ENCODE peak calls at places on chromosomes 6 and 20, in ten cellular contexts. One of them, this sample, is unnamed.

GRCh38 chr6:36177166-36177565 is 19.4 kb upstream of the BRPF3 start:
- DNase-seq in NCI-H1048: no peak
- DNase-seq in activated CD8-positive, alpha-beta memory T cell treated with anti-CD3 and anti-CD28 coated beads for 24 hours: no peak
- DNase-seq in colonic mucosa: no peak
- DNase-seq in stimulated activated CD8-positive, alpha-beta memory T cell treated with anti-CD3 and anti-CD28 coated beads, Interleukin-15, amount 100 ng/mL, for 24 hours: no peak
- DNase-seq in NCI-H1436: no peak
- DNase-seq in amniotic stem cell: no peak
- DNase-seq in stimulated activated CD4-positive, alpha-beta T cell treated with anti-CD3 and anti-CD28 coated beads, Interleukin-15, amount 100 ng/mL, for 1 hour: no peak
- DNase-seq in AG08396: no peak
- DNase-seq in HTR-8/SVneo: no peak
- DNase-seq in this sample: no peak

GRCh38 chr6:1479601-1480236 is 90.3 kb downstream of the FOXF2 start:
- DNase-seq in NCI-H1048: no peak
- DNase-seq in activated CD8-positive, alpha-beta memory T cell treated with anti-CD3 and anti-CD28 coated beads for 24 hours: no peak
- DNase-seq in colonic mucosa: no peak
- DNase-seq in stimulated activated CD8-positive, alpha-beta memory T cell treated with anti-CD3 and anti-CD28 coated beads, Interleukin-15, amount 100 ng/mL, for 24 hours: no peak
- DNase-seq in NCI-H1436: no peak
- DNase-seq in amniotic stem cell: no peak
- DNase-seq in stimulated activated CD4-positive, alpha-beta T cell treated with anti-CD3 and anti-CD28 coated beads, Interleukin-15, amount 100 ng/mL, for 1 hour: no peak
- DNase-seq in AG08396: no peak
- DNase-seq in HTR-8/SVneo: no peak
- DNase-seq in this sample: no peak

GRCh38 chr6:157990321-157991066 is 8.8 kb downstream of the SYNJ2 start:
- DNase-seq in NCI-H1048: no peak
- DNase-seq in activated CD8-positive, alpha-beta memory T cell treated with anti-CD3 and anti-CD28 coated beads for 24 hours: no peak
- DNase-seq in colonic mucosa: no peak
- DNase-seq in stimulated activated CD8-positive, alpha-beta memory T cell treated with anti-CD3 and anti-CD28 coated beads, Interleukin-15, amount 100 ng/mL, for 24 hours: no peak
- DNase-seq in NCI-H1436: no peak
- DNase-seq in amniotic stem cell: no peak
- DNase-seq in stimulated activated CD4-positive, alpha-beta T cell treated with anti-CD3 and anti-CD28 coated beads, Interleukin-15, amount 100 ng/mL, for 1 hour: no peak
- DNase-seq in AG08396: no peak
- DNase-seq in HTR-8/SVneo: no peak
- DNase-seq in this sample: no peak

GRCh38 chr6:139940741-139941712 is 566.6 kb upstream of the CITED2 start:
- DNase-seq in NCI-H1048: no peak
- DNase-seq in activated CD8-positive, alpha-beta memory T cell treated with anti-CD3 and anti-CD28 coated beads for 24 hours: no peak
- DNase-seq in colonic mucosa: no peak
- DNase-seq in stimulated activated CD8-positive, alpha-beta memory T cell treated with anti-CD3 and anti-CD28 coated beads, Interleukin-15, amount 100 ng/mL, for 24 hours: no peak
- DNase-seq in NCI-H1436: no peak
- DNase-seq in amniotic stem cell: no peak
- DNase-seq in stimulated activated CD4-positive, alpha-beta T cell treated with anti-CD3 and anti-CD28 coated beads, Interleukin-15, amount 100 ng/mL, for 1 hour: no peak
- DNase-seq in AG08396: no peak
- DNase-seq in HTR-8/SVneo: no peak
- DNase-seq in this sample: peak; percentile 43

GRCh38 chr6:36154286-36154685 is 24.0 kb downstream of the MAPK13 start:
- DNase-seq in NCI-H1048: no peak
- DNase-seq in activated CD8-positive, alpha-beta memory T cell treated with anti-CD3 and anti-CD28 coated beads for 24 hours: no peak
- DNase-seq in colonic mucosa: no peak
- DNase-seq in stimulated activated CD8-positive, alpha-beta memory T cell treated with anti-CD3 and anti-CD28 coated beads, Interleukin-15, amount 100 ng/mL, for 24 hours: no peak
- DNase-seq in NCI-H1436: no peak
- DNase-seq in amniotic stem cell: no peak
- DNase-seq in stimulated activated CD4-positive, alpha-beta T cell treated with anti-CD3 and anti-CD28 coated beads, Interleukin-15, amount 100 ng/mL, for 1 hour: no peak
- DNase-seq in AG08396: no peak
- DNase-seq in HTR-8/SVneo: no peak
- DNase-seq in this sample: no peak

GRCh38 chr6:30820196-30820595 is 64.1 kb upstream of the DDR1 start:
- DNase-seq in NCI-H1048: no peak
- DNase-seq in activated CD8-positive, alpha-beta memory T cell treated with anti-CD3 and anti-CD28 coated beads for 24 hours: peak; percentile 62
- DNase-seq in colonic mucosa: peak; percentile 79
- DNase-seq in stimulated activated CD8-positive, alpha-beta memory T cell treated with anti-CD3 and anti-CD28 coated beads, Interleukin-15, amount 100 ng/mL, for 24 hours: no peak
- DNase-seq in NCI-H1436: no peak
- DNase-seq in amniotic stem cell: peak; percentile 73
- DNase-seq in stimulated activated CD4-positive, alpha-beta T cell treated with anti-CD3 and anti-CD28 coated beads, Interleukin-15, amount 100 ng/mL, for 1 hour: no peak
- DNase-seq in AG08396: peak; percentile 65
- DNase-seq in HTR-8/SVneo: peak; percentile 63
- DNase-seq in this sample: no peak

GRCh38 chr6:13929196-13929595 is 4.4 kb downstream of the RNF182 start:
- DNase-seq in NCI-H1048: no peak
- DNase-seq in activated CD8-positive, alpha-beta memory T cell treated with anti-CD3 and anti-CD28 coated beads for 24 hours: no peak
- DNase-seq in colonic mucosa: no peak
- DNase-seq in stimulated activated CD8-positive, alpha-beta memory T cell treated with anti-CD3 and anti-CD28 coated beads, Interleukin-15, amount 100 ng/mL, for 24 hours: no peak
- DNase-seq in NCI-H1436: no peak
- DNase-seq in amniotic stem cell: no peak
- DNase-seq in stimulated activated CD4-positive, alpha-beta T cell treated with anti-CD3 and anti-CD28 coated beads, Interleukin-15, amount 100 ng/mL, for 1 hour: no peak
- DNase-seq in AG08396: no peak
- DNase-seq in HTR-8/SVneo: no peak
- DNase-seq in this sample: no peak

GRCh38 chr6:149563203-149563927 is 2.8 kb upstream of the GINM1 start:
- DNase-seq in NCI-H1048: no peak
- DNase-seq in activated CD8-positive, alpha-beta memory T cell treated with anti-CD3 and anti-CD28 coated beads for 24 hours: no peak
- DNase-seq in colonic mucosa: no peak
- DNase-seq in stimulated activated CD8-positive, alpha-beta memory T cell treated with anti-CD3 and anti-CD28 coated beads, Interleukin-15, amount 100 ng/mL, for 24 hours: no peak
- DNase-seq in NCI-H1436: no peak
- DNase-seq in amniotic stem cell: peak; percentile 52
- DNase-seq in stimulated activated CD4-positive, alpha-beta T cell treated with anti-CD3 and anti-CD28 coated beads, Interleukin-15, amount 100 ng/mL, for 1 hour: no peak
- DNase-seq in AG08396: peak; percentile 63
- DNase-seq in HTR-8/SVneo: peak; percentile 67
- DNase-seq in this sample: no peak

GRCh38 chr6:138692058-138692977 is 81.3 kb upstream of the CCDC28A start:
- DNase-seq in NCI-H1048: peak; percentile 51
- DNase-seq in activated CD8-positive, alpha-beta memory T cell treated with anti-CD3 and anti-CD28 coated beads for 24 hours: peak; percentile 87
- DNase-seq in colonic mucosa: peak; percentile 74
- DNase-seq in stimulated activated CD8-positive, alpha-beta memory T cell treated with anti-CD3 and anti-CD28 coated beads, Interleukin-15, amount 100 ng/mL, for 24 hours: peak; percentile 30
- DNase-seq in NCI-H1436: peak; percentile 63
- DNase-seq in amniotic stem cell: peak; percentile 44
- DNase-seq in stimulated activated CD4-positive, alpha-beta T cell treated with anti-CD3 and anti-CD28 coated beads, Interleukin-15, amount 100 ng/mL, for 1 hour: peak; percentile 42
- DNase-seq in AG08396: peak; percentile 96
- DNase-seq in HTR-8/SVneo: peak; percentile 76
- DNase-seq in this sample: peak; percentile 70

GRCh38 chr6:19342616-19343015 is 494.6 kb upstream of the ID4 start:
- DNase-seq in NCI-H1048: no peak
- DNase-seq in activated CD8-positive, alpha-beta memory T cell treated with anti-CD3 and anti-CD28 coated beads for 24 hours: no peak
- DNase-seq in colonic mucosa: no peak
- DNase-seq in stimulated activated CD8-positive, alpha-beta memory T cell treated with anti-CD3 and anti-CD28 coated beads, Interleukin-15, amount 100 ng/mL, for 24 hours: no peak
- DNase-seq in NCI-H1436: no peak
- DNase-seq in amniotic stem cell: no peak
- DNase-seq in stimulated activated CD4-positive, alpha-beta T cell treated with anti-CD3 and anti-CD28 coated beads, Interleukin-15, amount 100 ng/mL, for 1 hour: no peak
- DNase-seq in AG08396: no peak
- DNase-seq in HTR-8/SVneo: no peak
- DNase-seq in this sample: no peak

GRCh38 chr6:83182114-83182513 is 11.0 kb downstream of the PGM3 start:
- DNase-seq in NCI-H1048: no peak
- DNase-seq in activated CD8-positive, alpha-beta memory T cell treated with anti-CD3 and anti-CD28 coated beads for 24 hours: no peak
- DNase-seq in colonic mucosa: no peak
- DNase-seq in stimulated activated CD8-positive, alpha-beta memory T cell treated with anti-CD3 and anti-CD28 coated beads, Interleukin-15, amount 100 ng/mL, for 24 hours: no peak
- DNase-seq in NCI-H1436: no peak
- DNase-seq in amniotic stem cell: no peak
- DNase-seq in stimulated activated CD4-positive, alpha-beta T cell treated with anti-CD3 and anti-CD28 coated beads, Interleukin-15, amount 100 ng/mL, for 1 hour: no peak
- DNase-seq in AG08396: no peak
- DNase-seq in HTR-8/SVneo: no peak
- DNase-seq in this sample: no peak

GRCh38 chr20:62190639-62191411 is 8.0 kb downstream of the MTG2 start:
- DNase-seq in NCI-H1048: no peak
- DNase-seq in activated CD8-positive, alpha-beta memory T cell treated with anti-CD3 and anti-CD28 coated beads for 24 hours: no peak
- DNase-seq in colonic mucosa: no peak
- DNase-seq in stimulated activated CD8-positive, alpha-beta memory T cell treated with anti-CD3 and anti-CD28 coated beads, Interleukin-15, amount 100 ng/mL, for 24 hours: no peak
- DNase-seq in NCI-H1436: no peak
- DNase-seq in amniotic stem cell: no peak
- DNase-seq in stimulated activated CD4-positive, alpha-beta T cell treated with anti-CD3 and anti-CD28 coated beads, Interleukin-15, amount 100 ng/mL, for 1 hour: no peak
- DNase-seq in AG08396: no peak
- DNase-seq in HTR-8/SVneo: no peak
- DNase-seq in this sample: no peak

GRCh38 chr6:40888456-40888990 is 150.5 kb downstream of the UNC5CL start:
- DNase-seq in NCI-H1048: no peak
- DNase-seq in activated CD8-positive, alpha-beta memory T cell treated with anti-CD3 and anti-CD28 coated beads for 24 hours: no peak
- DNase-seq in colonic mucosa: no peak
- DNase-seq in stimulated activated CD8-positive, alpha-beta memory T cell treated with anti-CD3 and anti-CD28 coated beads, Interleukin-15, amount 100 ng/mL, for 24 hours: no peak
- DNase-seq in NCI-H1436: no peak
- DNase-seq in amniotic stem cell: no peak
- DNase-seq in stimulated activated CD4-positive, alpha-beta T cell treated with anti-CD3 and anti-CD28 coated beads, Interleukin-15, amount 100 ng/mL, for 1 hour: no peak
- DNase-seq in AG08396: no peak
- DNase-seq in HTR-8/SVneo: no peak
- DNase-seq in this sample: no peak

GRCh38 chr20:38460040-38460623 is 12.5 kb upstream of the RALGAPB start:
- DNase-seq in NCI-H1048: peak; percentile 15
- DNase-seq in activated CD8-positive, alpha-beta memory T cell treated with anti-CD3 and anti-CD28 coated beads for 24 hours: no peak
- DNase-seq in colonic mucosa: peak; percentile 70
- DNase-seq in stimulated activated CD8-positive, alpha-beta memory T cell treated with anti-CD3 and anti-CD28 coated beads, Interleukin-15, amount 100 ng/mL, for 24 hours: no peak
- DNase-seq in NCI-H1436: peak; percentile 3
- DNase-seq in amniotic stem cell: no peak
- DNase-seq in stimulated activated CD4-positive, alpha-beta T cell treated with anti-CD3 and anti-CD28 coated beads, Interleukin-15, amount 100 ng/mL, for 1 hour: no peak
- DNase-seq in AG08396: no peak
- DNase-seq in HTR-8/SVneo: peak; percentile 95
- DNase-seq in this sample: no peak

GRCh38 chr6:143286280-143286795 is 164.2 kb downstream of the ADAT2 start:
- DNase-seq in NCI-H1048: peak; percentile 19
- DNase-seq in activated CD8-positive, alpha-beta memory T cell treated with anti-CD3 and anti-CD28 coated beads for 24 hours: no peak
- DNase-seq in colonic mucosa: no peak
- DNase-seq in stimulated activated CD8-positive, alpha-beta memory T cell treated with anti-CD3 and anti-CD28 coated beads, Interleukin-15, amount 100 ng/mL, for 24 hours: no peak
- DNase-seq in NCI-H1436: no peak
- DNase-seq in amniotic stem cell: no peak
- DNase-seq in stimulated activated CD4-positive, alpha-beta T cell treated with anti-CD3 and anti-CD28 coated beads, Interleukin-15, amount 100 ng/mL, for 1 hour: no peak
- DNase-seq in AG08396: peak; percentile 17
- DNase-seq in HTR-8/SVneo: no peak
- DNase-seq in this sample: no peak

GRCh38 chr6:30150671-30151395 is 10.2 kb downstream of the TRIM10 start:
- DNase-seq in NCI-H1048: no peak
- DNase-seq in activated CD8-positive, alpha-beta memory T cell treated with anti-CD3 and anti-CD28 coated beads for 24 hours: no peak
- DNase-seq in colonic mucosa: no peak
- DNase-seq in stimulated activated CD8-positive, alpha-beta memory T cell treated with anti-CD3 and anti-CD28 coated beads, Interleukin-15, amount 100 ng/mL, for 24 hours: no peak
- DNase-seq in NCI-H1436: no peak
- DNase-seq in amniotic stem cell: no peak
- DNase-seq in stimulated activated CD4-positive, alpha-beta T cell treated with anti-CD3 and anti-CD28 coated beads, Interleukin-15, amount 100 ng/mL, for 1 hour: no peak
- DNase-seq in AG08396: peak; percentile 31
- DNase-seq in HTR-8/SVneo: no peak
- DNase-seq in this sample: no peak

GRCh38 chr6:11534561-11534960 is 3.0 kb upstream of the TMEM170B start:
- DNase-seq in NCI-H1048: no peak
- DNase-seq in activated CD8-positive, alpha-beta memory T cell treated with anti-CD3 and anti-CD28 coated beads for 24 hours: no peak
- DNase-seq in colonic mucosa: no peak
- DNase-seq in stimulated activated CD8-positive, alpha-beta memory T cell treated with anti-CD3 and anti-CD28 coated beads, Interleukin-15, amount 100 ng/mL, for 24 hours: no peak
- DNase-seq in NCI-H1436: no peak
- DNase-seq in amniotic stem cell: no peak
- DNase-seq in stimulated activated CD4-positive, alpha-beta T cell treated with anti-CD3 and anti-CD28 coated beads, Interleukin-15, amount 100 ng/mL, for 1 hour: no peak
- DNase-seq in AG08396: no peak
- DNase-seq in HTR-8/SVneo: no peak
- DNase-seq in this sample: no peak

GRCh38 chr6:46491789-46492547 is 719 bp upstream of the RCAN2 start:
- DNase-seq in NCI-H1048: no peak
- DNase-seq in activated CD8-positive, alpha-beta memory T cell treated with anti-CD3 and anti-CD28 coated beads for 24 hours: peak; percentile 64
- DNase-seq in colonic mucosa: peak; percentile 50
- DNase-seq in stimulated activated CD8-positive, alpha-beta memory T cell treated with anti-CD3 and anti-CD28 coated beads, Interleukin-15, amount 100 ng/mL, for 24 hours: no peak
- DNase-seq in NCI-H1436: peak; percentile 33
- DNase-seq in amniotic stem cell: no peak
- DNase-seq in stimulated activated CD4-positive, alpha-beta T cell treated with anti-CD3 and anti-CD28 coated beads, Interleukin-15, amount 100 ng/mL, for 1 hour: no peak
- DNase-seq in AG08396: peak; percentile 48
- DNase-seq in HTR-8/SVneo: peak; percentile 54
- DNase-seq in this sample: peak; percentile 66

GRCh38 chr6:143964667-143965066 is 43.4 kb downstream of the PLAGL1 start:
- DNase-seq in NCI-H1048: peak; percentile 69
- DNase-seq in activated CD8-positive, alpha-beta memory T cell treated with anti-CD3 and anti-CD28 coated beads for 24 hours: no peak
- DNase-seq in colonic mucosa: no peak
- DNase-seq in stimulated activated CD8-positive, alpha-beta memory T cell treated with anti-CD3 and anti-CD28 coated beads, Interleukin-15, amount 100 ng/mL, for 24 hours: no peak
- DNase-seq in NCI-H1436: no peak
- DNase-seq in amniotic stem cell: no peak
- DNase-seq in stimulated activated CD4-positive, alpha-beta T cell treated with anti-CD3 and anti-CD28 coated beads, Interleukin-15, amount 100 ng/mL, for 1 hour: no peak
- DNase-seq in AG08396: no peak
- DNase-seq in HTR-8/SVneo: no peak
- DNase-seq in this sample: no peak

GRCh38 chr20:59207742-59208357 is 44.2 kb downstream of the ZNF831 start:
- DNase-seq in NCI-H1048: no peak
- DNase-seq in activated CD8-positive, alpha-beta memory T cell treated with anti-CD3 and anti-CD28 coated beads for 24 hours: peak; percentile 91
- DNase-seq in colonic mucosa: peak; percentile 79
- DNase-seq in stimulated activated CD8-positive, alpha-beta memory T cell treated with anti-CD3 and anti-CD28 coated beads, Interleukin-15, amount 100 ng/mL, for 24 hours: peak; percentile 45
- DNase-seq in NCI-H1436: no peak
- DNase-seq in amniotic stem cell: no peak
- DNase-seq in stimulated activated CD4-positive, alpha-beta T cell treated with anti-CD3 and anti-CD28 coated beads, Interleukin-15, amount 100 ng/mL, for 1 hour: peak; percentile 61
- DNase-seq in AG08396: no peak
- DNase-seq in HTR-8/SVneo: no peak
- DNase-seq in this sample: peak; percentile 90

GRCh38 chr6:9825526-9825925 is 589.3 kb downstream of the TFAP2A start:
- DNase-seq in NCI-H1048: no peak
- DNase-seq in activated CD8-positive, alpha-beta memory T cell treated with anti-CD3 and anti-CD28 coated beads for 24 hours: no peak
- DNase-seq in colonic mucosa: no peak
- DNase-seq in stimulated activated CD8-positive, alpha-beta memory T cell treated with anti-CD3 and anti-CD28 coated beads, Interleukin-15, amount 100 ng/mL, for 24 hours: no peak
- DNase-seq in NCI-H1436: no peak
- DNase-seq in amniotic stem cell: no peak
- DNase-seq in stimulated activated CD4-positive, alpha-beta T cell treated with anti-CD3 and anti-CD28 coated beads, Interleukin-15, amount 100 ng/mL, for 1 hour: no peak
- DNase-seq in AG08396: no peak
- DNase-seq in HTR-8/SVneo: no peak
- DNase-seq in this sample: no peak

GRCh38 chr6:3267162-3267561 is 8.4 kb downstream of the PSMG4 start:
- DNase-seq in NCI-H1048: no peak
- DNase-seq in activated CD8-positive, alpha-beta memory T cell treated with anti-CD3 and anti-CD28 coated beads for 24 hours: no peak
- DNase-seq in colonic mucosa: no peak
- DNase-seq in stimulated activated CD8-positive, alpha-beta memory T cell treated with anti-CD3 and anti-CD28 coated beads, Interleukin-15, amount 100 ng/mL, for 24 hours: no peak
- DNase-seq in NCI-H1436: no peak
- DNase-seq in amniotic stem cell: no peak
- DNase-seq in stimulated activated CD4-positive, alpha-beta T cell treated with anti-CD3 and anti-CD28 coated beads, Interleukin-15, amount 100 ng/mL, for 1 hour: no peak
- DNase-seq in AG08396: no peak
- DNase-seq in HTR-8/SVneo: no peak
- DNase-seq in this sample: no peak

GRCh38 chr6:148497256-148497655 is 154.6 kb downstream of the SASH1 start:
- DNase-seq in NCI-H1048: no peak
- DNase-seq in activated CD8-positive, alpha-beta memory T cell treated with anti-CD3 and anti-CD28 coated beads for 24 hours: no peak
- DNase-seq in colonic mucosa: no peak
- DNase-seq in stimulated activated CD8-positive, alpha-beta memory T cell treated with anti-CD3 and anti-CD28 coated beads, Interleukin-15, amount 100 ng/mL, for 24 hours: no peak
- DNase-seq in NCI-H1436: no peak
- DNase-seq in amniotic stem cell: no peak
- DNase-seq in stimulated activated CD4-positive, alpha-beta T cell treated with anti-CD3 and anti-CD28 coated beads, Interleukin-15, amount 100 ng/mL, for 1 hour: no peak
- DNase-seq in AG08396: no peak
- DNase-seq in HTR-8/SVneo: no peak
- DNase-seq in this sample: no peak

GRCh38 chr6:34055223-34055933 is 90.5 kb downstream of the GRM4 start:
- DNase-seq in NCI-H1048: peak; percentile 26
- DNase-seq in activated CD8-positive, alpha-beta memory T cell treated with anti-CD3 and anti-CD28 coated beads for 24 hours: peak; percentile 86
- DNase-seq in colonic mucosa: peak; percentile 54
- DNase-seq in stimulated activated CD8-positive, alpha-beta memory T cell treated with anti-CD3 and anti-CD28 coated beads, Interleukin-15, amount 100 ng/mL, for 24 hours: peak; percentile 30
- DNase-seq in NCI-H1436: peak; percentile 74
- DNase-seq in amniotic stem cell: peak; percentile 20
- DNase-seq in stimulated activated CD4-positive, alpha-beta T cell treated with anti-CD3 and anti-CD28 coated beads, Interleukin-15, amount 100 ng/mL, for 1 hour: peak; percentile 49
- DNase-seq in AG08396: peak; percentile 76
- DNase-seq in HTR-8/SVneo: peak; percentile 84
- DNase-seq in this sample: peak; percentile 88

GRCh38 chr6:30259140-30260035 is 46.2 kb upstream of the TRIM26 start:
- DNase-seq in NCI-H1048: no peak
- DNase-seq in activated CD8-positive, alpha-beta memory T cell treated with anti-CD3 and anti-CD28 coated beads for 24 hours: peak; percentile 88
- DNase-seq in colonic mucosa: peak; percentile 83
- DNase-seq in stimulated activated CD8-positive, alpha-beta memory T cell treated with anti-CD3 and anti-CD28 coated beads, Interleukin-15, amount 100 ng/mL, for 24 hours: peak; percentile 18
- DNase-seq in NCI-H1436: peak; percentile 64
- DNase-seq in amniotic stem cell: peak; percentile 80
- DNase-seq in stimulated activated CD4-positive, alpha-beta T cell treated with anti-CD3 and anti-CD28 coated beads, Interleukin-15, amount 100 ng/mL, for 1 hour: peak; percentile 34
- DNase-seq in AG08396: peak; percentile 92
- DNase-seq in HTR-8/SVneo: peak; percentile 92
- DNase-seq in this sample: peak; percentile 65

GRCh38 chr6:75249837-75250236 is 6.2 kb upstream of the COX7A2 start:
- DNase-seq in NCI-H1048: no peak
- DNase-seq in activated CD8-positive, alpha-beta memory T cell treated with anti-CD3 and anti-CD28 coated beads for 24 hours: no peak
- DNase-seq in colonic mucosa: no peak
- DNase-seq in stimulated activated CD8-positive, alpha-beta memory T cell treated with anti-CD3 and anti-CD28 coated beads, Interleukin-15, amount 100 ng/mL, for 24 hours: no peak
- DNase-seq in NCI-H1436: no peak
- DNase-seq in amniotic stem cell: no peak
- DNase-seq in stimulated activated CD4-positive, alpha-beta T cell treated with anti-CD3 and anti-CD28 coated beads, Interleukin-15, amount 100 ng/mL, for 1 hour: no peak
- DNase-seq in AG08396: no peak
- DNase-seq in HTR-8/SVneo: no peak
- DNase-seq in this sample: no peak

GRCh38 chr20:33419140-33419974 is 18.0 kb upstream of the CDK5RAP1 start:
- DNase-seq in NCI-H1048: no peak
- DNase-seq in activated CD8-positive, alpha-beta memory T cell treated with anti-CD3 and anti-CD28 coated beads for 24 hours: no peak
- DNase-seq in colonic mucosa: no peak
- DNase-seq in stimulated activated CD8-positive, alpha-beta memory T cell treated with anti-CD3 and anti-CD28 coated beads, Interleukin-15, amount 100 ng/mL, for 24 hours: no peak
- DNase-seq in NCI-H1436: no peak
- DNase-seq in amniotic stem cell: no peak
- DNase-seq in stimulated activated CD4-positive, alpha-beta T cell treated with anti-CD3 and anti-CD28 coated beads, Interleukin-15, amount 100 ng/mL, for 1 hour: no peak
- DNase-seq in AG08396: no peak
- DNase-seq in HTR-8/SVneo: no peak
- DNase-seq in this sample: no peak

GRCh38 chr6:144408151-144408550 is 123.0 kb downstream of the UTRN start:
- DNase-seq in NCI-H1048: no peak
- DNase-seq in activated CD8-positive, alpha-beta memory T cell treated with anti-CD3 and anti-CD28 coated beads for 24 hours: no peak
- DNase-seq in colonic mucosa: no peak
- DNase-seq in stimulated activated CD8-positive, alpha-beta memory T cell treated with anti-CD3 and anti-CD28 coated beads, Interleukin-15, amount 100 ng/mL, for 24 hours: no peak
- DNase-seq in NCI-H1436: no peak
- DNase-seq in amniotic stem cell: no peak
- DNase-seq in stimulated activated CD4-positive, alpha-beta T cell treated with anti-CD3 and anti-CD28 coated beads, Interleukin-15, amount 100 ng/mL, for 1 hour: no peak
- DNase-seq in AG08396: no peak
- DNase-seq in HTR-8/SVneo: no peak
- DNase-seq in this sample: no peak